ENCODE peak calls at places on chromosomes 11 and 22, in nine cellular contexts. One of them, this sample, is unnamed.

GRCh38 chr11:15603208-15603607 is 488.5 kb downstream of the INSC start:
- DNase-seq in mesothelial cell of epicardium: no peak
- DNase-seq in EH: no peak
- DNase-seq in Calu3: no peak
- DNase-seq in heart left ventricle: peak
- DNase-seq in epithelial cell of esophagus: no peak
- DNase-seq in astrocyte of the spinal cord: no peak
- DNase-seq in HFF-Myc: no peak
- DNase-seq in M059J: no peak
- DNase-seq in this sample: no peak

GRCh38 chr11:75246006-75246672 is 5.6 kb downstream of the TPBGL start:
- DNase-seq in mesothelial cell of epicardium: no peak
- DNase-seq in EH: no peak
- DNase-seq in astrocyte of the spinal cord: no peak
- DNase-seq in Calu3: no peak
- DNase-seq in M059J: no peak
- DNase-seq in HFF-Myc: no peak
- DNase-seq in heart left ventricle: no peak
- DNase-seq in epithelial cell of esophagus: no peak
- DNase-seq in this sample: no peak

GRCh38 chr22:42412744-42413220 is 19.4 kb downstream of the NFAM1 start:
- DNase-seq in HFF-Myc: no peak
- DNase-seq in astrocyte of the spinal cord: no peak
- DNase-seq in M059J: no peak
- DNase-seq in mesothelial cell of epicardium: no peak
- DNase-seq in EH: no peak
- DNase-seq in heart left ventricle: no peak
- DNase-seq in Calu3: no peak
- DNase-seq in epithelial cell of esophagus: no peak
- DNase-seq in this sample: no peak

GRCh38 chr11:83895516-83895915 is 609.3 kb upstream of the CCDC90B start:
- DNase-seq in M059J: no peak
- DNase-seq in epithelial cell of esophagus: no peak
- DNase-seq in astrocyte of the spinal cord: no peak
- DNase-seq in HFF-Myc: no peak
- DNase-seq in heart left ventricle: no peak
- DNase-seq in mesothelial cell of epicardium: no peak
- DNase-seq in EH: no peak
- DNase-seq in Calu3: no peak
- DNase-seq in this sample: no peak

GRCh38 chr11:44654596-44654995 is 72.2 kb upstream of the TSPAN18 start:
- DNase-seq in M059J: no peak
- DNase-seq in heart left ventricle: no peak
- DNase-seq in Calu3: no peak
- DNase-seq in EH: no peak
- DNase-seq in epithelial cell of esophagus: no peak
- DNase-seq in astrocyte of the spinal cord: no peak
- DNase-seq in HFF-Myc: no peak
- DNase-seq in mesothelial cell of epicardium: no peak
- DNase-seq in this sample: no peak

GRCh38 chr11:114916406-114916805 is 238.1 kb downstream of the NXPE2 start:
- DNase-seq in Calu3: no peak
- DNase-seq in M059J: no peak
- DNase-seq in astrocyte of the spinal cord: no peak
- DNase-seq in EH: no peak
- DNase-seq in mesothelial cell of epicardium: no peak
- DNase-seq in HFF-Myc: no peak
- DNase-seq in epithelial cell of esophagus: no peak
- DNase-seq in heart left ventricle: no peak
- DNase-seq in this sample: no peak

GRCh38 chr11:972812-973211 is 47.1 kb downstream of the AP2A2 start:
- DNase-seq in mesothelial cell of epicardium: no peak
- DNase-seq in EH: no peak
- DNase-seq in M059J: no peak
- DNase-seq in HFF-Myc: no peak
- DNase-seq in heart left ventricle: no peak
- DNase-seq in Calu3: no peak
- DNase-seq in astrocyte of the spinal cord: no peak
- DNase-seq in epithelial cell of esophagus: no peak
- DNase-seq in this sample: no peak

GRCh38 chr11:112615238-112615637 is 346.0 kb upstream of the NCAM1 start:
- DNase-seq in HFF-Myc: no peak
- DNase-seq in M059J: no peak
- DNase-seq in mesothelial cell of epicardium: no peak
- DNase-seq in heart left ventricle: no peak
- DNase-seq in EH: no peak
- DNase-seq in Calu3: no peak
- DNase-seq in epithelial cell of esophagus: peak
- DNase-seq in astrocyte of the spinal cord: no peak
- DNase-seq in this sample: no peak

GRCh38 chr22:38397189-38398097 is 57.6 kb downstream of the KCNJ4 start:
- DNase-seq in EH: peak
- DNase-seq in M059J: peak
- DNase-seq in Calu3: peak
- DNase-seq in astrocyte of the spinal cord: peak
- DNase-seq in heart left ventricle: peak
- DNase-seq in mesothelial cell of epicardium: no peak
- DNase-seq in HFF-Myc: no peak
- DNase-seq in epithelial cell of esophagus: peak
- DNase-seq in this sample: no peak

GRCh38 chr22:50247748-50248147 is 2.9 kb upstream of the TUBGCP6 start:
- DNase-seq in HFF-Myc: no peak
- DNase-seq in EH: peak
- DNase-seq in heart left ventricle: no peak
- DNase-seq in M059J: no peak
- DNase-seq in Calu3: no peak
- DNase-seq in mesothelial cell of epicardium: no peak
- DNase-seq in astrocyte of the spinal cord: peak
- DNase-seq in epithelial cell of esophagus: peak
- DNase-seq in this sample: no peak

GRCh38 chr11:41659990-41660389 is 200.5 kb upstream of the LRRC4C start:
- DNase-seq in EH: no peak
- DNase-seq in M059J: peak
- DNase-seq in Calu3: no peak
- DNase-seq in astrocyte of the spinal cord: no peak
- DNase-seq in HFF-Myc: no peak
- DNase-seq in mesothelial cell of epicardium: no peak
- DNase-seq in heart left ventricle: no peak
- DNase-seq in epithelial cell of esophagus: no peak
- DNase-seq in this sample: no peak

GRCh38 chr11:10746871-10747270 is 4.2 kb upstream of the CTR9 start:
- DNase-seq in astrocyte of the spinal cord: no peak
- DNase-seq in EH: peak
- DNase-seq in Calu3: no peak
- DNase-seq in epithelial cell of esophagus: no peak
- DNase-seq in heart left ventricle: no peak
- DNase-seq in mesothelial cell of epicardium: no peak
- DNase-seq in M059J: peak
- DNase-seq in HFF-Myc: no peak
- DNase-seq in this sample: no peak

GRCh38 chr11:64035581-64035980 is at the start of gene FLRT1:
- DNase-seq in astrocyte of the spinal cord: no peak
- DNase-seq in heart left ventricle: no peak
- DNase-seq in epithelial cell of esophagus: no peak
- DNase-seq in mesothelial cell of epicardium: no peak
- DNase-seq in EH: no peak
- DNase-seq in M059J: no peak
- DNase-seq in Calu3: no peak
- DNase-seq in HFF-Myc: no peak
- DNase-seq in this sample: no peak

GRCh38 chr11:111735262-111736116 is 30.7 kb downstream of the PPP2R1B start:
- DNase-seq in astrocyte of the spinal cord: peak
- DNase-seq in EH: peak
- DNase-seq in heart left ventricle: peak
- DNase-seq in mesothelial cell of epicardium: no peak
- DNase-seq in Calu3: no peak
- DNase-seq in epithelial cell of esophagus: peak
- DNase-seq in HFF-Myc: peak
- DNase-seq in M059J: peak
- DNase-seq in this sample: peak

GRCh38 chr22:23565942-23566715 is 14.0 kb downstream of the IGLL1 start:
- DNase-seq in epithelial cell of esophagus: no peak
- DNase-seq in astrocyte of the spinal cord: no peak
- DNase-seq in EH: no peak
- DNase-seq in Calu3: peak
- DNase-seq in mesothelial cell of epicardium: no peak
- DNase-seq in HFF-Myc: no peak
- DNase-seq in heart left ventricle: no peak
- DNase-seq in M059J: no peak
- DNase-seq in this sample: no peak

GRCh38 chr22:31556627-31557203 is 60.4 kb downstream of the SFI1 start:
- DNase-seq in HFF-Myc: no peak
- DNase-seq in epithelial cell of esophagus: peak
- DNase-seq in astrocyte of the spinal cord: peak
- DNase-seq in mesothelial cell of epicardium: no peak
- DNase-seq in M059J: peak
- DNase-seq in EH: peak
- DNase-seq in Calu3: peak
- DNase-seq in heart left ventricle: no peak
- DNase-seq in this sample: no peak

GRCh38 chr11:78291754-78292108 is 103.0 kb downstream of the USP35 start:
- DNase-seq in heart left ventricle: no peak
- DNase-seq in epithelial cell of esophagus: no peak
- DNase-seq in EH: no peak
- DNase-seq in astrocyte of the spinal cord: no peak
- DNase-seq in HFF-Myc: no peak
- DNase-seq in Calu3: no peak
- DNase-seq in mesothelial cell of epicardium: no peak
- DNase-seq in M059J: no peak
- DNase-seq in this sample: no peak

GRCh38 chr22:49404576-49405199 is 423.0 kb downstream of the BRD1 start:
- DNase-seq in HFF-Myc: no peak
- DNase-seq in epithelial cell of esophagus: no peak
- DNase-seq in heart left ventricle: no peak
- DNase-seq in EH: no peak
- DNase-seq in mesothelial cell of epicardium: no peak
- DNase-seq in astrocyte of the spinal cord: peak
- DNase-seq in M059J: no peak
- DNase-seq in Calu3: no peak
- DNase-seq in this sample: no peak

GRCh38 chr11:103395612-103396011 is 286.4 kb downstream of the DYNC2H1 start:
- DNase-seq in mesothelial cell of epicardium: no peak
- DNase-seq in HFF-Myc: no peak
- DNase-seq in astrocyte of the spinal cord: peak
- DNase-seq in M059J: peak
- DNase-seq in heart left ventricle: no peak
- DNase-seq in epithelial cell of esophagus: peak
- DNase-seq in Calu3: no peak
- DNase-seq in EH: peak
- DNase-seq in this sample: peak

GRCh38 chr11:71080239-71081097 is 171.9 kb downstream of the SHANK2 start:
- DNase-seq in HFF-Myc: peak
- DNase-seq in M059J: peak
- DNase-seq in epithelial cell of esophagus: peak
- DNase-seq in EH: peak
- DNase-seq in heart left ventricle: peak
- DNase-seq in Calu3: peak
- DNase-seq in mesothelial cell of epicardium: no peak
- DNase-seq in astrocyte of the spinal cord: peak
- DNase-seq in this sample: peak

GRCh38 chr11:119254239-119254638 is 48.1 kb downstream of the CBL start:
- DNase-seq in mesothelial cell of epicardium: no peak
- DNase-seq in astrocyte of the spinal cord: no peak
- DNase-seq in M059J: no peak
- DNase-seq in heart left ventricle: no peak
- DNase-seq in Calu3: no peak
- DNase-seq in epithelial cell of esophagus: no peak
- DNase-seq in HFF-Myc: no peak
- DNase-seq in EH: no peak
- DNase-seq in this sample: no peak

GRCh38 chr11:36022891-36023290 is 79.0 kb downstream of the LDLRAD3 start:
- DNase-seq in heart left ventricle: no peak
- DNase-seq in epithelial cell of esophagus: no peak
- DNase-seq in astrocyte of the spinal cord: no peak
- DNase-seq in HFF-Myc: no peak
- DNase-seq in M059J: no peak
- DNase-seq in EH: no peak
- DNase-seq in mesothelial cell of epicardium: no peak
- DNase-seq in Calu3: no peak
- DNase-seq in this sample: no peak

GRCh38 chr11:2448661-2449547 is 4.1 kb downstream of the KCNQ1 start:
- DNase-seq in EH: no peak
- DNase-seq in HFF-Myc: no peak
- DNase-seq in astrocyte of the spinal cord: no peak
- DNase-seq in Calu3: no peak
- DNase-seq in heart left ventricle: peak
- DNase-seq in epithelial cell of esophagus: no peak
- DNase-seq in mesothelial cell of epicardium: no peak
- DNase-seq in M059J: no peak
- DNase-seq in this sample: no peak

GRCh38 chr11:19218801-19219460 is 17.1 kb upstream of the CSRP3 start:
- DNase-seq in epithelial cell of esophagus: no peak
- DNase-seq in astrocyte of the spinal cord: no peak
- DNase-seq in heart left ventricle: peak
- DNase-seq in HFF-Myc: no peak
- DNase-seq in M059J: peak
- DNase-seq in mesothelial cell of epicardium: no peak
- DNase-seq in Calu3: no peak
- DNase-seq in EH: no peak
- DNase-seq in this sample: no peak

GRCh38 chr11:44766112-44766971 is 39.6 kb downstream of the TSPAN18 start:
- DNase-seq in Calu3: no peak
- DNase-seq in HFF-Myc: no peak
- DNase-seq in heart left ventricle: peak
- DNase-seq in epithelial cell of esophagus: no peak
- DNase-seq in M059J: peak
- DNase-seq in astrocyte of the spinal cord: peak
- DNase-seq in mesothelial cell of epicardium: no peak
- DNase-seq in EH: peak
- DNase-seq in this sample: peak

GRCh38 chr11:110124605-110125004 is 31.4 kb downstream of the ZC3H12C start:
- DNase-seq in Calu3: no peak
- DNase-seq in epithelial cell of esophagus: no peak
- DNase-seq in astrocyte of the spinal cord: no peak
- DNase-seq in HFF-Myc: no peak
- DNase-seq in mesothelial cell of epicardium: no peak
- DNase-seq in EH: no peak
- DNase-seq in M059J: no peak
- DNase-seq in heart left ventricle: no peak
- DNase-seq in this sample: no peak

GRCh38 chr11:108501396-108501795 is 3.2 kb upstream of the POGLUT3 start:
- DNase-seq in HFF-Myc: no peak
- DNase-seq in M059J: peak
- DNase-seq in astrocyte of the spinal cord: no peak
- DNase-seq in heart left ventricle: no peak
- DNase-seq in mesothelial cell of epicardium: no peak
- DNase-seq in epithelial cell of esophagus: no peak
- DNase-seq in Calu3: no peak
- DNase-seq in EH: peak
- DNase-seq in this sample: no peak

GRCh38 chr11:121418625-121419114 is 33.4 kb upstream of the SORL1 start:
- DNase-seq in Calu3: no peak
- DNase-seq in astrocyte of the spinal cord: no peak
- DNase-seq in epithelial cell of esophagus: no peak
- DNase-seq in heart left ventricle: peak
- DNase-seq in mesothelial cell of epicardium: no peak
- DNase-seq in EH: no peak
- DNase-seq in M059J: peak
- DNase-seq in HFF-Myc: no peak
- DNase-seq in this sample: no peak

GRCh38 chr22:50697667-50698506 is 25.3 kb downstream of the SHANK3 start:
- DNase-seq in heart left ventricle: peak
- DNase-seq in EH: no peak
- DNase-seq in mesothelial cell of epicardium: peak
- DNase-seq in M059J: no peak
- DNase-seq in astrocyte of the spinal cord: no peak
- DNase-seq in epithelial cell of esophagus: no peak
- DNase-seq in HFF-Myc: no peak
- DNase-seq in Calu3: no peak
- DNase-seq in this sample: no peak

GRCh38 chr11:19344661-19345518 is 104.1 kb upstream of the E2F8 start:
- DNase-seq in HFF-Myc: no peak
- DNase-seq in mesothelial cell of epicardium: no peak
- DNase-seq in astrocyte of the spinal cord: peak
- DNase-seq in M059J: peak
- DNase-seq in EH: peak
- DNase-seq in Calu3: peak
- DNase-seq in epithelial cell of esophagus: peak
- DNase-seq in heart left ventricle: peak
- DNase-seq in this sample: no peak

GRCh38 chr11:64742087-64742939 is 1.6 kb downstream of the RASGRP2 start:
- DNase-seq in heart left ventricle: no peak
- DNase-seq in Calu3: no peak
- DNase-seq in epithelial cell of esophagus: no peak
- DNase-seq in astrocyte of the spinal cord: no peak
- DNase-seq in EH: no peak
- DNase-seq in M059J: no peak
- DNase-seq in HFF-Myc: no peak
- DNase-seq in mesothelial cell of epicardium: no peak
- DNase-seq in this sample: no peak